ENCODE peak calls at places on chromosomes 2 and 18, in four cellular contexts. E, H, Z and T are unnamed samples.

GRCh38 chr18:61742555-61743429 is 150.0 kb downstream of the RNF152 start:
- DNase-seq in H (no peak), E (no peak), Z (no peak), T (no peak)

GRCh38 chr2:145692971-145693478 is 1173.1 kb upstream of the ZEB2 start:
- DNase-seq in H (no peak), E (no peak), Z (peak; percentile 98), T (no peak)

GRCh38 chr2:146041291-146041868 is 1521.5 kb upstream of the ZEB2 start:
- DNase-seq in H (no peak), Z (no peak), E (no peak), T (no peak)

GRCh38 chr2:188607501-188607900 is 315.8 kb downstream of the GULP1 start:
- DNase-seq in Z (peak; percentile 61), H (no peak), E (no peak), T (no peak)

GRCh38 chr2:165057931-165058330 is 102.6 kb upstream of the SLC38A11 start:
- DNase-seq in H (no peak), Z (no peak), E (no peak), T (no peak)

GRCh38 chr2:54635554-54636152 is 87.8 kb upstream of the EML6 start:
- DNase-seq in Z (peak; percentile 72), H (no peak), E (no peak), T (peak; percentile 27)

GRCh38 chr2:150023044-150023443 is 435.5 kb upstream of the MMADHC start:
- DNase-seq in Z (peak; percentile 30), E (peak; percentile 39), H (no peak), T (no peak)

GRCh38 chr2:86372641-86373502 is 35.4 kb upstream of the REEP1 start:
- DNase-seq in E (no peak), H (peak; percentile 13), Z (peak; percentile 33), T (peak; percentile 57)